ENCODE peak calls at places on chromosome 6, in ten cellular contexts. M, C, P, D, R, V, H, Q, F and K are unnamed samples.

GRCh38 chr6:13183446-13184088 is 144.8 kb downstream of the TBC1D7 start:
- DNase-seq in M (no peak), C (no peak), P (no peak), D (no peak), R (no peak), V (no peak), H (no peak), Q (no peak), F (no peak), K (no peak)

GRCh38 chr6:55882731-55883595 is 7.6 kb upstream of the BMP5 start:
- DNase-seq in M (no peak), C (no peak), P (no peak), D (no peak), R (peak; percentile 63), V (peak; percentile 87), H (no peak), Q (no peak), F (no peak), K (no peak)

GRCh38 chr6:19983374-19983773 is 146.2 kb downstream of the ID4 start:
- DNase-seq in M (no peak), C (no peak), P (no peak), D (no peak), R (no peak), V (no peak), H (no peak), Q (no peak), F (no peak), K (no peak)

GRCh38 chr6:140490086-140490485 is 1115.6 kb upstream of the CITED2 start:
- DNase-seq in M (no peak), C (no peak), P (no peak), D (no peak), R (no peak), V (peak; percentile 33), H (no peak), Q (no peak), F (no peak), K (no peak)

GRCh38 chr6:1385129-1386042 is 4.0 kb upstream of the FOXF2 start:
- DNase-seq in M (no peak), C (no peak), P (no peak), D (no peak), R (no peak), V (peak; percentile 60), H (no peak), Q (no peak), F (no peak), K (no peak)

GRCh38 chr6:113315068-113315467 is 542.1 kb upstream of the MARCKS start:
- DNase-seq in M (no peak), C (no peak), P (no peak), D (no peak), R (no peak), V (no peak), H (no peak), Q (no peak), F (no peak), K (no peak)

GRCh38 chr6:316753-317038 is 24.4 kb downstream of the DUSP22 start:
- DNase-seq in M (no peak), C (no peak), P (no peak), D (no peak), R (no peak), V (no peak), H (no peak), Q (no peak), F (no peak), K (no peak)

GRCh38 chr6:108627692-108628565 is 67.2 kb downstream of the FOXO3 start:
- DNase-seq in M (no peak), C (no peak), P (no peak), D (no peak), R (peak; percentile 45), V (peak; percentile 56), H (no peak), Q (no peak), F (no peak), K (no peak)

GRCh38 chr6:56222509-56222908 is 24.9 kb downstream of the COL21A1 start:
- DNase-seq in M (no peak), C (no peak), P (no peak), D (no peak), R (peak; percentile 76), V (peak; percentile 52), H (no peak), Q (no peak), F (no peak), K (no peak)

GRCh38 chr6:121666809-121667208 is 231.4 kb downstream of the GJA1 start:
- DNase-seq in M (no peak), C (no peak), P (no peak), D (peak; percentile 60), R (peak; percentile 90), V (peak; percentile 92), H (no peak), Q (no peak), F (no peak), K (no peak)

GRCh38 chr6:100665041-100665380 is 200.3 kb upstream of the SIM1 start:
- DNase-seq in M (no peak), C (no peak), P (no peak), D (no peak), R (no peak), V (no peak), H (no peak), Q (no peak), F (no peak), K (no peak)

GRCh38 chr6:36907781-36908180 is 22.0 kb downstream of the C6orf89 start:
- DNase-seq in M (no peak), C (peak; percentile 84), P (peak; percentile 72), D (no peak), R (no peak), V (peak; percentile 71), H (no peak), Q (peak; percentile 66), F (no peak), K (no peak)

GRCh38 chr6:53294095-53294494 is 54.7 kb downstream of the ELOVL5 start:
- DNase-seq in M (no peak), C (no peak), P (no peak), D (peak; percentile 4), R (peak; percentile 26), V (peak; percentile 46), H (peak; percentile 60), Q (no peak), F (peak; percentile 31), K (peak; percentile 47)

GRCh38 chr6:169296170-169296569 is 42.5 kb upstream of the THBS2 start:
- DNase-seq in M (no peak), C (no peak), P (no peak), D (no peak), R (no peak), V (peak; percentile 51), H (no peak), Q (no peak), F (peak; percentile 71), K (no peak)

GRCh38 chr6:34304164-34304563 is 55.4 kb upstream of the SMIM29 start:
- DNase-seq in M (no peak), C (no peak), P (no peak), D (no peak), R (no peak), V (no peak), H (no peak), Q (no peak), F (no peak), K (no peak)

GRCh38 chr6:34301408-34301807 is 52.6 kb upstream of the SMIM29 start:
- DNase-seq in M (no peak), C (peak; percentile 38), P (no peak), D (no peak), R (peak; percentile 15), V (peak; percentile 99), H (no peak), Q (peak; percentile 66), F (no peak), K (no peak)

GRCh38 chr6:34300332-34300751 is 51.5 kb upstream of the SMIM29 start:
- DNase-seq in M (no peak), C (peak; percentile 23), P (no peak), D (no peak), R (no peak), V (no peak), H (no peak), Q (no peak), F (no peak), K (no peak)

GRCh38 chr6:34305497-34305896 is 56.7 kb upstream of the SMIM29 start:
- DNase-seq in M (no peak), C (no peak), P (no peak), D (no peak), R (no peak), V (no peak), H (no peak), Q (no peak), F (no peak), K (no peak)

GRCh38 chr6:34302929-34303328 is 54.1 kb upstream of the SMIM29 start:
- DNase-seq in M (no peak), C (no peak), P (no peak), D (no peak), R (no peak), V (no peak), H (no peak), Q (no peak), F (no peak), K (no peak)
- H3K4me1 ChIP-seq in M (peaks cover 3% of the 10 kb centered on the region), C (peaks cover 30% of the 10 kb centered on the region), P (peaks cover 9% of the 10 kb centered on the region), D (no peaks in the 10 kb centered on the region), R (peaks cover 16% of the 10 kb centered on the region), V (peaks cover 6% of the 10 kb centered on the region), H (no peaks in the 10 kb centered on the region), Q (peaks cover 99% of the 10 kb centered on the region), F (peaks cover 27% of the 10 kb centered on the region), K (no peaks in the 10 kb centered on the region)

GRCh38 chr6:162773996-162774395 is 46.2 kb downstream of the PACRG start:
- DNase-seq in M (no peak), C (no peak), P (no peak), D (no peak), R (no peak), V (no peak), H (peak; percentile 21), Q (no peak), F (no peak), K (peak; percentile 55)
- TF ChIP-seq CTCF in M (no peak), C (no peak), P (no peak), D (no peak), R (no peak), V (no peak), H (no peak), Q (no peak), F (no peak), K (no peak)

GRCh38 chr6:6915813-6916547 is 191.8 kb upstream of the RREB1 start:
- DNase-seq in M (no peak), C (no peak), P (peak; percentile 76), D (no peak), R (no peak), V (peak; percentile 92), H (no peak), Q (peak; percentile 51), F (no peak), K (no peak)
- H3K4me3 ChIP-seq in M (peak overlapping the region; percentile 24), C (peak overlapping the region; percentile 12), P (peak overlapping the region; percentile 23), D (no peak overlapping the region), R (no peak overlapping the region), V (peak overlapping the region; percentile 30), H (no peak overlapping the region), Q (peak overlapping the region; percentile 46), F (no peak overlapping the region), K (no peak overlapping the region)

GRCh38 chr6:141607956-141608355 is 524.8 kb upstream of the GJE1 start:
- DNase-seq in M (no peak), C (no peak), P (no peak), D (no peak), R (no peak), V (no peak), H (no peak), Q (no peak), F (no peak), K (no peak)

DNA sequence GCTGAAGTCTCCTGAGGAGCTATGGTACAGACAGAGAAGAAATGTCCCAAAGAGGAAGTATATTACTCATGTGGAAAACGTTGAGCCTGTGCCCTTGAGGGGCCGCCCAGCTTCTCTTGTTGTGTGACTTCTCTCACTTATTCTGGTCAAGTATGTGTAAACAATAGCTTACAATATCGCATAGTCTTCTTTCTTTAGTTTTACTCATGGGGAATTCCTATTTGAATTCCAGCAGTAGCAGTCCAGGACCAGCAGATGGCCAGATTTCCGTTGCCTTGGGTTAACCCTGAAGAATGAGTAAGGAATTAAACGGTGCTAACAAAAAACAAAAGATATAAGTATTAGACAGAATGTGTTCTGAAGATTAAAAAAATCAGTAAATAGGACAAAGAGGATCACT is 522.0 kb upstream of the GJE1 start:
- DNase-seq in M (no peak), C (no peak), P (no peak), D (peak; percentile 10), R (peak; percentile 25), V (peak; percentile 12), H (no peak), Q (no peak), F (peak; percentile 7), K (no peak)
- H3K4me1 ChIP-seq in M (no peaks in the 10 kb centered on the region), C (no peaks in the 10 kb centered on the region), P (no peaks in the 10 kb centered on the region), D (no peaks in the 10 kb centered on the region), R (peaks cover 16% of the 10 kb centered on the region), V (no peaks in the 10 kb centered on the region), H (no peaks in the 10 kb centered on the region), Q (no peaks in the 10 kb centered on the region), F (no peaks in the 10 kb centered on the region), K (no peaks in the 10 kb centered on the region)